ENCODE peak calls at places on chromosomes 6 and 20, in ten cellular contexts. Q is GM23338, D is lower lobe of right lung, J is fibroblast of pulmonary artery, Y is colonic mucosa, X is left lung, S is AG04450, G is fibroblast of villous mesenchyme, B is HFF-Myc, O is prostate gland. C is an unnamed sample.

GRCh38 chr6:19209202-19209601 is 628.0 kb upstream of the ID4 start:
- DNase-seq in B (no peak), Q (no peak), O (no peak), J (no peak), X (no peak), Y (no peak), D (no peak), G (peak), S (no peak), C (peak)

GRCh38 chr20:12535770-12536169 is 473.0 kb upstream of the SPTLC3 start:
- DNase-seq in G (no peak), O (no peak), S (no peak), D (no peak), Y (no peak), X (no peak), B (no peak), J (no peak), Q (peak), C (no peak)

GRCh38 chr20:2114106-2114505 is 12.5 kb downstream of the STK35 start:
- DNase-seq in S (no peak), G (no peak), X (no peak), D (no peak), B (no peak), O (no peak), J (no peak), Q (no peak), Y (no peak), C (no peak)

GRCh38 chr20:51462566-51463276 is 79.8 kb downstream of the NFATC2 start:
- DNase-seq in Q (no peak), D (peak), B (no peak), G (peak), O (peak), J (peak), X (no peak), Y (peak), S (no peak), C (peak)

GRCh38 chr6:134537146-134537555 is 219.2 kb upstream of the SGK1 start:
- DNase-seq in S (peak), D (no peak), Y (no peak), J (peak), X (no peak), O (no peak), Q (no peak), B (peak), G (peak), C (peak)

GRCh38 chr20:8879669-8880068 is 189.2 kb upstream of the PLCB4 start:
- DNase-seq in X (no peak), G (no peak), O (no peak), Y (no peak), J (no peak), S (no peak), D (no peak), Q (no peak), B (no peak), C (no peak)

GRCh38 chr20:57389695-57390603 is 1.2 kb upstream of the RBM38 start:
- DNase-seq in X (peak), B (no peak), S (no peak), O (no peak), D (peak), J (no peak), Y (no peak), Q (peak), G (no peak), C (peak)

GRCh38 chr6:35719830-35720733 is 16.8 kb upstream of the ARMC12 start:
- DNase-seq in X (peak), S (no peak), Q (peak), Y (peak), D (peak), B (no peak), G (peak), O (no peak), J (peak), C (peak)

GRCh38 chr6:44304282-44305199 is 8.6 kb downstream of the AARS2 start:
- DNase-seq in G (peak), O (no peak), Q (peak), S (no peak), X (no peak), Y (no peak), B (no peak), J (peak), D (no peak), C (peak)

GRCh38 chr6:30122515-30122914 is 9.6 kb upstream of the TRIM31 start:
- DNase-seq in B (no peak), Y (peak), O (no peak), X (no peak), S (no peak), D (no peak), J (no peak), G (peak), Q (no peak), C (no peak)

GRCh38 chr6:8182209-8182845 is 80.0 kb upstream of the EEF1E1 start:
- DNase-seq in G (peak), S (no peak), D (no peak), J (peak), O (no peak), X (no peak), Q (no peak), Y (no peak), B (no peak), C (peak)

GRCh38 chr20:24587384-24588046 is 118.1 kb downstream of the SYNDIG1 start:
- DNase-seq in S (no peak), Y (no peak), B (no peak), O (no peak), Q (no peak), G (no peak), X (no peak), D (no peak), J (no peak), C (no peak)

GRCh38 chr6:89035252-89036106 is 45.1 kb upstream of the PNRC1 start:
- DNase-seq in J (peak), O (peak), B (peak), G (peak), S (peak), Q (no peak), X (no peak), D (peak), Y (peak), C (peak)

GRCh38 chr20:38094373-38094775 is 60.8 kb downstream of the RPRD1B start:
- DNase-seq in X (no peak), J (peak), S (no peak), Q (no peak), G (peak), B (no peak), Y (no peak), D (no peak), O (no peak), C (peak)

GRCh38 chr6:133923938-133924593 is 29.0 kb upstream of the TBPL1 start:
- DNase-seq in J (peak), Q (peak), B (peak), Y (peak), X (no peak), D (no peak), S (peak), O (peak), G (peak), C (peak)

GRCh38 chr6:24935753-24936152 is at the start of gene RIPOR2:
- DNase-seq in J (no peak), Q (peak), O (no peak), G (no peak), X (peak), Y (no peak), B (no peak), S (no peak), D (peak), C (peak)

GRCh38 chr6:6711832-6712231 is 123.3 kb downstream of the LY86 start:
- DNase-seq in X (no peak), D (peak), J (no peak), S (no peak), Y (no peak), Q (no peak), B (no peak), O (no peak), G (no peak), C (no peak)

GRCh38 chr6:116371384-116372209 is 850 bp downstream of the DSE start:
- DNase-seq in D (peak), J (peak), Y (peak), G (peak), S (peak), O (peak), Q (peak), X (peak), B (peak), C (peak)

GRCh38 chr6:166605752-166606151 is 19.3 kb upstream of the RAMACL start:
- DNase-seq in X (no peak), S (no peak), O (no peak), D (no peak), Q (no peak), J (no peak), B (no peak), G (no peak), Y (no peak), C (no peak)

GRCh38 chr6:137767931-137768690 is 98.9 kb upstream of the TNFAIP3 start:
- DNase-seq in G (peak), O (no peak), X (no peak), Q (no peak), S (no peak), D (no peak), Y (no peak), J (peak), B (no peak), C (peak)

GRCh38 chr6:122736166-122736565 is 43.4 kb upstream of the FABP7 start:
- DNase-seq in Y (no peak), J (no peak), S (no peak), X (no peak), B (no peak), D (no peak), Q (no peak), G (peak), O (no peak), C (no peak)

GRCh38 chr6:170209354-170210025 is 81.4 kb downstream of the DLL1 start:
- DNase-seq in Y (peak), J (no peak), B (no peak), G (no peak), D (no peak), Q (no peak), S (no peak), X (no peak), O (peak), C (no peak)

GRCh38 chr20:13321416-13321815 is 100.3 kb downstream of the ISM1 start:
- DNase-seq in G (no peak), Y (no peak), S (no peak), O (no peak), X (no peak), Q (no peak), B (no peak), D (no peak), J (no peak), C (no peak)

GRCh38 chr20:25256226-25256859 is 8.5 kb downstream of the PYGB start:
- DNase-seq in D (no peak), J (peak), G (peak), O (no peak), Q (no peak), S (no peak), Y (peak), X (no peak), B (no peak), C (peak)

GRCh38 chr6:79672631-79673065 is 41.5 kb downstream of the SH3BGRL2 start:
- DNase-seq in B (peak), X (no peak), G (peak), O (no peak), S (no peak), Y (no peak), J (peak), Q (peak), D (no peak), C (peak)

GRCh38 chr6:21046276-21046675 is 512.0 kb downstream of the CDKAL1 start:
- DNase-seq in Q (no peak), D (no peak), O (no peak), G (no peak), B (no peak), Y (no peak), J (no peak), X (peak), S (no peak), C (no peak)

GRCh38 chr20:17358854-17359253 is 132.0 kb downstream of the PCSK2 start:
- DNase-seq in G (no peak), S (no peak), O (no peak), Q (no peak), D (no peak), B (no peak), X (no peak), J (no peak), Y (no peak), C (no peak)

GRCh38 chr6:33104893-33105292 is 29.1 kb downstream of the HLA-DPB1 start:
- DNase-seq in Q (no peak), Y (no peak), S (no peak), G (no peak), B (no peak), D (no peak), O (no peak), X (no peak), J (no peak), C (no peak)

GRCh38 chr20:50174456-50174855 is 16.2 kb upstream of the CEBPB start:
- DNase-seq in Y (no peak), J (no peak), D (no peak), S (no peak), X (no peak), B (no peak), G (no peak), O (no peak), Q (no peak), C (no peak)

GRCh38 chr20:5569021-5569420 is 181.2 kb upstream of the SHLD1 start:
- DNase-seq in O (peak), Y (peak), B (no peak), Q (peak), S (no peak), D (no peak), J (peak), X (no peak), G (peak), C (peak)

GRCh38 chr20:34820805-34821578 is 4.5 kb downstream of the NCOA6 start:
- DNase-seq in O (no peak), B (no peak), S (no peak), X (no peak), J (no peak), D (no peak), G (no peak), Y (no peak), Q (no peak), C (no peak)

GRCh38 chr6:48113130-48113529 is 2.1 kb upstream of the PTCHD4 start:
- DNase-seq in G (no peak), X (no peak), O (no peak), B (no peak), J (no peak), Q (no peak), Y (no peak), D (no peak), S (no peak), C (no peak)

GRCh38 chr6:52877168-52877567 is 32.3 kb downstream of the GSTA3 start:
- DNase-seq in S (peak), X (no peak), Q (no peak), J (peak), B (peak), D (no peak), O (no peak), Y (no peak), G (peak), C (peak)

GRCh38 chr20:5862703-5863039 is 87.7 kb downstream of the TRMT6 start:
- DNase-seq in S (no peak), G (no peak), Y (no peak), O (no peak), Q (no peak), D (no peak), B (no peak), X (no peak), J (peak), C (peak)

GRCh38 chr6:119224095-119224701 is 125.4 kb downstream of the MAN1A1 start:
- DNase-seq in B (no peak), D (no peak), J (no peak), X (no peak), Y (no peak), Q (no peak), O (no peak), S (no peak), G (no peak), C (no peak)

GRCh38 chr6:154402081-154402780 is 45.6 kb upstream of the IPCEF1 start:
- DNase-seq in Q (no peak), J (no peak), G (no peak), O (no peak), X (no peak), B (no peak), Y (no peak), S (no peak), D (no peak), C (no peak)

GRCh38 chr6:26045046-26045938 is 41.9 kb upstream of the HFE start:
- DNase-seq in D (peak), X (peak), O (peak), G (peak), Y (peak), B (peak), J (peak), Q (no peak), S (peak), C (peak)

DNA sequence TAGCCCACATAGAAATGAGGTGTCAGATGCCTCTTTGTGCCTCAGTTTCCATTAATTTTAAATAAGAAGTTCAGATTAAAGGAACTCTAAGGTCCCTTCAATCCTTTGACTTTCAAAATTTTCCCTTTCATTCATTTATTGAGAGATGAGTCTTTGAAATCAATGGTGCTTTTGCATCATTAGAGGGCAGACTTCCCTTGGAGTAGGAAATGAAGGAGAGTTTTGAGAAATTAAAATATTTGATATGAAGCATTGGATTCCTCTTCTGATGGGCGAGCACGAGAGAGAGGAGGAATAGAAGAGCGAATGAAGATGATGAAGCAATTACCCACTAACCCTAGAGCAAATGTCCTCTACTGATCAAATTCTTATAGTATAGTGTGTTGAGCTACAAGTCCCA is 105.7 kb downstream of the EDN1 start:
- DNase-seq in J (peak), Y (no peak), D (no peak), X (no peak), B (no peak), Q (no peak), G (peak), S (no peak), O (no peak), C (peak)
- TF ChIP-seq CTCF in J (peak), Y (no peak), D (peak), X (no peak), B (no peak), Q (peak), G (peak), S (peak), O (no peak), C (peak)

DNA sequence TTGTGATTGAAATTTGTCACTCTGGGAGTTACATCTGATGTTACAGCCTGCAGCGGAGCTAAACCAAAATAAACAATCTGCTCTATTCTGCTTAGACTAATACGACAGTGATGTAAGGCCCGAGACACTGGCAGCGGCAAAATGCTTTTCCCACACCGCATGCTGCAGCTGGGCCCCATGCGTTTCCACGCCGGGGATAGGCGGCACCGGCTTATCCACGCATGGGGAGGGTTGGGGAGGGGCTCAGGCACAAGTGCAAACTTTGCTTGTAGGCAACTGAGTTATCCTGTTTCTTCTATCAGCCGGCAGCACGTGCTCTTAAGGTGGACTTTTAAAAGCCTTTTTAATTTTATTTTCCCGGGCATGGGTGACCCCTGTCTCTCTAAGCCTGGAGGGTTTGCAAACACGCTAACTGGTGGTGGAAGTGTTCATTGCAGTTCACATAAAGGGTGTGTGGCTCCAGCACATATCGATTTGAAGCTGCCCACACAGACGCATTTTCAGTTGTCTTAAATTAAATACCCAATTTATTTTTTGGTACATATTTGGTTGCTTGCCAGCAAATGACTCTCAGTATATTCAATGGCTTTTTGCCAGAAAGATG is 561.7 kb upstream of the AGPAT4 start:
- DNase-seq in B (no peak), G (no peak), O (no peak), Q (peak), S (no peak), J (no peak), Y (no peak), D (no peak), X (no peak), C (peak)
- H3K4me3 ChIP-seq in B (no peak), G (no peak), O (no peak), Q (no peak), S (no peak), J (no peak), Y (no peak), D (no peak), X (no peak), C (no peak)

GRCh38 chr6:39602590-39603319 is 122.5 kb downstream of the KIF6 start:
- DNase-seq in Y (no peak), Q (no peak), S (no peak), D (no peak), J (no peak), G (no peak), O (no peak), X (no peak), B (no peak), C (no peak)
- TF ChIP-seq CTCF in Y (no peak), Q (no peak), S (no peak), D (no peak), J (no peak), G (no peak), O (no peak), X (no peak), B (no peak), C (no peak)

GRCh38 chr6:3138341-3138740 is 19.0 kb downstream of the TUBB2A start:
- DNase-seq in X (no peak), G (peak), Y (no peak), D (no peak), S (no peak), J (peak), B (no peak), Q (no peak), O (no peak), C (peak)

GRCh38 chr6:3137057-3137777 is 18.7 kb downstream of the BPHL start:
- DNase-seq in Y (no peak), S (no peak), B (no peak), Q (no peak), X (no peak), G (no peak), O (no peak), D (no peak), J (no peak), C (no peak)

GRCh38 chr6:3133515-3133914 is 15.0 kb downstream of the BPHL start:
- DNase-seq in B (no peak), S (no peak), Q (peak), Y (no peak), X (no peak), J (no peak), D (no peak), O (no peak), G (no peak), C (no peak)

GRCh38 chr6:3136361-3136760 is 17.9 kb downstream of the BPHL start:
- DNase-seq in O (no peak), B (no peak), D (no peak), S (no peak), Q (no peak), X (no peak), G (no peak), Y (no peak), J (no peak), C (no peak)

GRCh38 chr6:3135668-3136297 is 17.3 kb downstream of the BPHL start:
- DNase-seq in J (no peak), X (no peak), B (no peak), Y (peak), G (no peak), O (no peak), S (no peak), D (no peak), Q (no peak), C (no peak)
- H3K4me3 ChIP-seq in J (no peak), X (no peak), B (no peak), Y (no peak), G (no peak), O (no peak), S (no peak), D (no peak), Q (no peak), C (no peak)

DNA sequence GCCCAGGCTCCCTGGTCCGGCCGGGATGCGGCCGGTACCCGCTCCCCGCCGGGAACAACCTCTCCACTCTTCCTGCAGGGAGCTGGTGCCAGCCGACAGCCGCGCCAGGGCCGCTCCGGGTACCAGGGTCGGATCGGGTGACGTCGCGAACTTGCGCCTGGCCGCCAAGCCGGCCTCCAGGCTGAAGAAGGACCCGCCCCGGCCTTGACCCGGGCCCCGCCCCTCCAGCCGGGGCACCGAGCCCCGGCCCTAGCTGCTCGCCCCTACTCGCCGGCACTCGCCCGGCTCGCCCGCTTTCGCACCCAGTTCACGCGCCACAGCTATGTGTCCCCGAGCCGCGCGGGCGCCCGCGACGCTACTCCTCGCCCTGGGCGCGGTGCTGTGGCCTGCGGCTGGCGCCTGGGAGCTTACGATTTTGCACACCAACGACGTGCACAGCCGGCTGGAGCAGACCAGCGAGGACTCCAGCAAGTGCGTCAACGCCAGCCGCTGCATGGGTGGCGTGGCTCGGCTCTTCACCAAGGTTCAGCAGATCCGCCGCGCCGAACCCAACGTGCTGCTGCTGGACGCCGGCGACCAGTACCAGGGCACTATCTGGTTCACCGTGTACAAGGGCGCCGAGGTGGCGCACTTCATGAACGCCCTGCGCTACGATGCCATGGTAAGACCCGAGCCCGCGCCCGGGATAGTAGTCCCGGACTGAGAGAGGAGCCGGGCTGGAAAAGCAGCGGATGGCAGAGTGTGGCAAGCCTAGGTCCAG is at the start of gene NT5E:
- DNase-seq in J (peak), Q (peak), B (no peak), D (peak), S (no peak), O (peak), X (peak), G (peak), Y (peak), C (peak)
- TF ChIP-seq CTCF in J (no peak), Q (peak), B (no peak), D (no peak), S (no peak), O (no peak), X (no peak), G (peak), Y (no peak), C (no peak)